ENCODE peak calls at places on chromosomes 4 and X, in five cellular contexts. T, U, K, H and M are unnamed samples.
A peak's percentile ranks its signal among the peaks of the same experiment; 100 is the strongest.

GRCh38 chr4:163767993-163768392 is 273.5 kb downstream of the TMA16 start:
- DNase-seq in T (no peak), U (no peak), K (no peak), H (no peak), M (no peak)

GRCh38 chr4:64857815-64858214 is 448.6 kb upstream of the TECRL start:
- DNase-seq in T (no peak), U (no peak), K (no peak), H (no peak), M (peak; percentile 5)

GRCh38 chr4:82918091-82918490 is 17.6 kb downstream of the THAP9 start:
- DNase-seq in T (no peak), U (no peak), K (no peak), H (no peak), M (no peak)

GRCh38 chrX:132488092-132488749 is 617 bp downstream of the MBNL3 start:
- DNase-seq in T (no peak), U (no peak), K (peak; percentile 35), H (no peak), M (no peak)

GRCh38 chr4:64271601-64272081 is 137.6 kb downstream of the TECRL start:
- DNase-seq in T (no peak), U (peak; percentile 2), K (no peak), H (no peak), M (no peak)

GRCh38 chrX:45070116-45071007 is 130.3 kb downstream of the DIPK2B start:
- DNase-seq in T (no peak), U (peak; percentile 4), K (no peak), H (no peak), M (no peak)

GRCh38 chrX:55056820-55057690 is 17.8 kb upstream of the PAGE2B start:
- DNase-seq in T (no peak), U (no peak), K (no peak), H (no peak), M (no peak)

GRCh38 chr4:118988635-118988972 is 100.0 kb downstream of the SYNPO2 start:
- DNase-seq in T (no peak), U (no peak), K (no peak), H (no peak), M (no peak)

GRCh38 chr4:3480528-3481112 is 17.5 kb downstream of the DOK7 start:
- DNase-seq in T (peak; percentile 81), U (peak; percentile 47), K (peak; percentile 78), H (no peak), M (peak; percentile 71)

GRCh38 chr4:108834167-108834566 is 71.3 kb upstream of the ETNPPL start:
- DNase-seq in T (no peak), U (no peak), K (no peak), H (no peak), M (no peak)

GRCh38 chrX:132615396-132616131 is 126.7 kb upstream of the MBNL3 start:
- DNase-seq in T (no peak), U (no peak), K (no peak), H (peak; percentile 60), M (no peak)

GRCh38 chr4:2787230-2788100 is 5.4 kb upstream of the SH3BP2 start:
- DNase-seq in T (no peak), U (no peak), K (peak; percentile 63), H (peak; percentile 79), M (no peak)

GRCh38 chrX:100948557-100948956 is 19.8 kb upstream of the XKRX start:
- DNase-seq in T (no peak), U (no peak), K (no peak), H (no peak), M (no peak)

GRCh38 chr4:98932539-98932938 is 3.6 kb upstream of the EIF4E start:
- DNase-seq in T (no peak), U (no peak), K (no peak), H (no peak), M (no peak)

GRCh38 chr4:95506264-95506663 is 42.5 kb downstream of the UNC5C start:
- DNase-seq in T (no peak), U (no peak), K (no peak), H (no peak), M (no peak)

GRCh38 chr4:4856071-4857000 is 3.1 kb upstream of the MSX1 start:
- DNase-seq in T (no peak), U (no peak), K (peak; percentile 22), H (peak; percentile 77), M (no peak)

GRCh38 chr4:37628977-37629609 is 57.1 kb downstream of the RELL1 start:
- DNase-seq in T (no peak), U (peak; percentile 50), K (peak; percentile 36), H (no peak), M (no peak)

GRCh38 chr4:41438564-41438963 is 99.4 kb upstream of the LIMCH1 start:
- DNase-seq in T (no peak), U (no peak), K (no peak), H (no peak), M (no peak)

GRCh38 chr4:88062843-88063242 is 55.4 kb downstream of the PKD2 start:
- DNase-seq in T (no peak), U (no peak), K (no peak), H (no peak), M (no peak)

GRCh38 chr4:118905546-118905945 is 16.9 kb downstream of the SYNPO2 start:
- DNase-seq in T (no peak), U (no peak), K (no peak), H (no peak), M (no peak)

GRCh38 chr4:3302786-3303444 is 10.1 kb downstream of the RGS12 start:
- DNase-seq in T (peak; percentile 30), U (no peak), K (no peak), H (peak; percentile 70), M (no peak)

GRCh38 chr4:101967697-101968346 is 177.3 kb downstream of the BANK1 start:
- DNase-seq in T (no peak), U (no peak), K (no peak), H (no peak), M (no peak)

GRCh38 chrX:20322887-20323286 is 56.2 kb upstream of the RPS6KA3 start:
- DNase-seq in T (no peak), U (no peak), K (no peak), H (no peak), M (no peak)

GRCh38 chrX:118974088-118974907 is at the start of gene LONRF3:
- DNase-seq in T (peak; percentile 57), U (peak; percentile 53), K (peak; percentile 81), H (peak; percentile 90), M (no peak)

GRCh38 chr4:48642421-48643144 is 137.5 kb downstream of the FRYL start:
- DNase-seq in T (no peak), U (no peak), K (no peak), H (no peak), M (no peak)

GRCh38 chr4:145623831-145624230 is 4.6 kb downstream of the MMAA start:
- DNase-seq in T (no peak), U (no peak), K (no peak), H (no peak), M (no peak)

GRCh38 chr4:6263541-6264540 is 5.8 kb upstream of the WFS1 start:
- DNase-seq in T (no peak), U (no peak), K (no peak), H (no peak), M (no peak)

GRCh38 chr4:173520921-173521473 is 9.0 kb downstream of the HAND2 start:
- DNase-seq in T (no peak), U (no peak), K (no peak), H (no peak), M (no peak)

GRCh38 chr4:173522160-173522873 is 7.7 kb downstream of the HAND2 start:
- DNase-seq in T (no peak), U (no peak), K (peak; percentile 62), H (peak; percentile 93), M (no peak)

GRCh38 chr4:173524218-173525117 is 5.6 kb downstream of the HAND2 start:
- DNase-seq in T (no peak), U (no peak), K (no peak), H (no peak), M (no peak)

GRCh38 chr4:173521474-173522159 is 8.4 kb downstream of the HAND2 start:
- DNase-seq in T (no peak), U (no peak), K (no peak), H (no peak), M (no peak)

DNA sequence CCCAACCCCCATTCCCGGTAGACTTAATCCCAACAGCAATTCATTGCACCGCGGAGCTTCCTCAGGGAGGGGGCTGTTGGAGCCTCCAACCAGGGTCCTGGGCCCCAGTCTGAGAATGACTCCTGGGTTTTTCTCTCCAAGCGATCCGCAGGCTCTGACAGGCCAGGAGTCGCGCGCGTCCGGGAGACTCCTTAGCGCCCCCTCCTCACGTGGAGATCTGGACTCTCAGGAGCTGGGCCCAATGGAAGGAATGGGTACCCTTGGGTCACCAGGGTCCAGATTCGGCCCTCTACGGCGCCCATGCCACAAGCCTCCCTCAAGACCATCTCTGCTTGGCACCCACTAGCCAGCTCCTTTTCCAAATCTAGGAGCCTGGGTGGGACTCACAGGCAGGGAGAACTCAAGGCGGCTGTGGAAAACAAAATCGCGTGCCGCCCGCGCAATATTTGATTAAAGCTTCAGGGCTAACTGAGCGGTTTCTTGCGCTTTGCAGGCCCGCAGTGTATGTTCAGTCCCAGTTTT is 7.1 kb downstream of the HAND2 start:
- DNase-seq in T (no peak), U (no peak), K (no peak), H (no peak), M (no peak)
- H3K4me3 ChIP-seq in T (peak overlapping the region; percentile 43), U (no peak overlapping the region), K (no peak overlapping the region), H (peak overlapping the region; percentile 43), M (no peak overlapping the region)

GRCh38 chrX:22122510-22122909 is 90.4 kb downstream of the PHEX start:
- DNase-seq in T (no peak), U (no peak), K (no peak), H (no peak), M (no peak)
- H3K27ac ChIP-seq in T (peak overlapping the region; percentile 13), U (no peak overlapping the region), K (no peak overlapping the region), H (no peak overlapping the region), M (no peak overlapping the region)

DNA sequence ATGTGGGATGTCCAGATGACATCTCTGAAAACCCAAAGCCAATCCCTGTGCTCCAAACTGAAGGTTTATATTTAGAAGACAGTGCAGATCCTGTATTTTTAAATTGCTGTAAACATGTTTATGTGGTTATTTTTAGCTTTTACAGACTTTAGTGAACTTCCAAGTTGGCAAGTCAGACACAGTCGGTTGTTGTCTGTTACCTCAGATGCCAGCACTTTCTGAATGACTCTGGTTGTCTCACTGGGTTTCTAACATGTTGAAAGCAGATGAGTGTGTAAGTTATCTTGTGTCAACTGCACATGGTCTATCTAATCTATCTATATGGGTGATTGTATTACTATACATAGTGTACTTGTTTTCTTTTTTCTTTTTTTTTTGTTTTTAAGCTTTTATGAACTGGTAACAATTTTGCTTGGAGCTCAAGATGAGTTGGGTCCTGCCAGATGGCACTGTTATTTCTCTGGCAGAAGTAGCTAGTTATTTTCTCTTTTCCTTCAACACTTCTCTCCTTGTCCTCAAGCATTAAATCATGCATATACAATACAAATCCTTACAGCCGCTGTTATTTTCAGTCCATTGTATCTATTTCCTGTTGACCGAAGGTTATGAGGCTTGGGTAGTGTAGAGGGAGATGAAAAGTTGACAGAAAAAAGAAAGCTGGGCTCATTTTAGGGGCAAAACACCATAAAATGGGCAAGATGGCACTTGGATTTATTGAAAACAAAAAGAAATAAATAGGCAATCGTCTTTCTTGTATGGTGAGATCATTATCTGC is 66.3 kb downstream of the GAB1 start:
- DNase-seq in T (no peak), U (no peak), K (no peak), H (no peak), M (no peak)
- H3K4me3 ChIP-seq in T (no peak overlapping the region), U (no peak overlapping the region), K (no peak overlapping the region), H (no peak overlapping the region), M (no peak overlapping the region)

DNA sequence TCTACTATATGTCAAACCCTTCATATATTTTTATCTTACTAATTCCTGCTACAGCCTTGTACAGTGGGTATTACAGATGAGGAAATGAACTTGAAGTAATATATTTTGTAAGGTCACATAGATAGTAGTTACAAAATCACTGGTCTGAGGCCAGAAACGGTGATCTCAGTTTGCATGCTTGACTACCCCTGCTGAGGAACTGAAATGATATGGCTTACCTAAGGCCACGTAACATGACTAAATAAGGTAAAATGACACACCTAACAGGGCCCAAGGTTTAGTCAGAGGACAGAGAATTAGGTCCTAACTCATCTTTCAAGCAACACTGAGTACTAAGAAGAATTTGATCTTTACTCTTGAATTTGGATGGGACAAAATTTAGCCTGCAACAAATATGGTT is 1.5 kb upstream of the COMMD8 start:
- DNase-seq in T (no peak), U (no peak), K (no peak), H (no peak), M (no peak)
- H3K27ac ChIP-seq in T (no peak overlapping the region), U (no peak overlapping the region), K (no peak overlapping the region), H (no peak overlapping the region), M (no peak overlapping the region)